ENCODE peak calls at places on chromosomes 16 and 17, in ten cellular contexts. V is pancreas, A is dorsolateral prefrontal cortex, K is LNCaP clone FGC, D is BJ, E is sigmoid colon, G is OCI-LY7, C is ovary, U is cardiac fibroblast, M is cardiac muscle cell. O is an unnamed sample.
A peak's percentile ranks its signal among the peaks of the same experiment; 100 is the strongest.

GRCh38 chr17:789160-789840 is 7.1 kb downstream of the MRM3 start:
- DNase-seq in M (no peak), D (no peak), V (no peak), A (no peak), C (no peak), G (no peak), K (no peak), E (no peak), U (no peak), O (no peak)

GRCh38 chr16:12801511-12802042 is 2.1 kb downstream of the CPPED1 start:
- DNase-seq in C (peak; percentile 79), U (peak; percentile 93), G (peak; percentile 14), K (no peak), M (peak; percentile 85), V (no peak), E (no peak), A (no peak), D (peak; percentile 76), O (no peak)

GRCh38 chr17:80644588-80644987 is 100.0 kb downstream of the RPTOR start:
- DNase-seq in D (no peak), K (no peak), C (no peak), U (no peak), A (no peak), G (no peak), M (no peak), E (no peak), V (no peak), O (no peak)

GRCh38 chr16:28897826-28898225 is 19.5 kb downstream of the ATP2A1 start:
- DNase-seq in V (no peak), A (no peak), M (no peak), D (no peak), C (no peak), U (no peak), E (no peak), G (no peak), K (no peak), O (no peak)

GRCh38 chr16:88427376-88427775 is 25.7 kb upstream of the ZFPM1 start:
- DNase-seq in D (no peak), K (no peak), U (no peak), E (no peak), C (no peak), M (no peak), G (no peak), V (no peak), A (no peak), O (no peak)

GRCh38 chr16:55040366-55041086 is 109.9 kb downstream of the IRX5 start:
- DNase-seq in C (no peak), E (peak; percentile 40), D (no peak), G (no peak), K (no peak), U (no peak), M (no peak), V (no peak), A (no peak), O (no peak)

GRCh38 chr16:12206749-12207142 is 230.2 kb downstream of the SNX29 start:
- DNase-seq in E (no peak), V (no peak), U (no peak), C (no peak), M (no peak), G (no peak), D (no peak), A (no peak), K (no peak), O (no peak)

GRCh38 chr16:18003033-18003432 is 333.5 kb downstream of the NPIPA8 start:
- DNase-seq in A (no peak), C (no peak), U (no peak), E (no peak), K (no peak), M (no peak), V (no peak), D (no peak), G (no peak), O (no peak)

GRCh38 chr17:298791-299450 is 53.7 kb downstream of the RPH3AL start:
- DNase-seq in A (no peak), U (peak; percentile 63), D (no peak), C (peak; percentile 86), V (no peak), G (no peak), E (peak; percentile 94), M (peak; percentile 79), K (no peak), O (no peak)

GRCh38 chr17:73748521-73748920 is 104.3 kb upstream of the SDK2 start:
- DNase-seq in K (no peak), U (no peak), V (no peak), G (no peak), M (no peak), D (no peak), A (peak; percentile 59), C (no peak), E (no peak), O (no peak)

GRCh38 chr16:88739139-88739974 is 33.1 kb downstream of the CTU2 start:
- DNase-seq in A (no peak), D (no peak), K (no peak), V (no peak), C (no peak), M (no peak), U (no peak), G (no peak), E (no peak), O (no peak)

GRCh38 chr16:28538733-28539596 is at the start of gene NUPR1:
- DNase-seq in A (peak; percentile 95), U (peak; percentile 99), M (peak; percentile 99), V (peak; percentile 96), D (peak; percentile 93), G (no peak), K (peak; percentile 99), E (peak; percentile 100), C (peak; percentile 99), O (no peak)

GRCh38 chr17:78925234-78925633 is at the start of gene TIMP2:
- DNase-seq in D (peak; percentile 30), M (peak; percentile 91), V (peak; percentile 88), K (no peak), C (peak; percentile 95), G (peak; percentile 52), E (peak; percentile 98), A (peak; percentile 68), U (peak; percentile 93), O (peak; percentile 62)

GRCh38 chr17:63295288-63295687 is 150.8 kb downstream of the CYB561 start:
- DNase-seq in D (no peak), A (no peak), V (no peak), E (no peak), G (no peak), K (no peak), U (peak; percentile 23), M (peak; percentile 21), C (no peak), O (no peak)

GRCh38 chr16:8962393-8963009 is 1.2 kb downstream of the USP7 start:
- DNase-seq in V (peak; percentile 49), A (no peak), M (no peak), E (no peak), U (no peak), C (no peak), K (no peak), G (peak; percentile 94), D (no peak), O (peak; percentile 55)

GRCh38 chr17:42049834-42050359 is 504 bp downstream of the C17orf113 start:
- DNase-seq in U (no peak), D (no peak), C (no peak), M (no peak), V (no peak), K (no peak), E (no peak), G (no peak), A (peak; percentile 5), O (no peak)
- TF ChIP-seq CTCF in U (no peak), D (no peak), C (no peak), M (no peak), V (no peak), K (no peak), E (no peak), G (no peak), A (no peak), O (no peak)

GRCh38 chr17:44672479-44673093 is 16.3 kb downstream of the MEIOC start:
- DNase-seq in G (peak; percentile 42), U (peak; percentile 55), K (no peak), M (peak; percentile 52), V (no peak), D (peak; percentile 12), C (no peak), E (no peak), A (no peak), O (no peak)
- TF ChIP-seq CTCF in G (peak; percentile 91), U (peak; percentile 68), K (peak; percentile 47), M (peak; percentile 68), V (no peak), D (peak; percentile 64), C (no peak), E (no peak), A (peak; percentile 45), O (no peak)

GRCh38 chr16:85172465-85173071 is 60.3 kb upstream of the CIBAR2 start:
- DNase-seq in D (no peak), V (peak; percentile 69), C (no peak), K (no peak), G (no peak), M (no peak), A (peak; percentile 82), U (no peak), E (no peak), O (no peak)
- TF ChIP-seq CTCF in D (peak; percentile 29), V (peak; percentile 7), C (no peak), K (no peak), G (peak; percentile 37), M (peak; percentile 37), A (peak; percentile 13), U (no peak), E (no peak), O (no peak)

GRCh38 chr17:65265276-65265675 is 128.1 kb downstream of the RGS9 start:
- DNase-seq in K (no peak), M (no peak), C (no peak), A (no peak), U (no peak), V (no peak), D (no peak), G (no peak), E (no peak), O (no peak)

GRCh38 chr17:65260626-65261025 is 123.5 kb downstream of the RGS9 start:
- DNase-seq in C (no peak), G (no peak), K (no peak), A (no peak), E (no peak), U (no peak), D (no peak), V (no peak), M (no peak), O (no peak)

GRCh38 chr17:65261682-65262636 is 124.8 kb downstream of the RGS9 start:
- DNase-seq in A (no peak), V (no peak), M (peak; percentile 44), D (no peak), G (no peak), U (peak; percentile 51), K (no peak), C (no peak), E (no peak), O (no peak)

GRCh38 chr17:65259281-65259680 is 122.1 kb downstream of the RGS9 start:
- DNase-seq in G (no peak), D (no peak), E (no peak), V (no peak), C (no peak), K (no peak), A (no peak), U (no peak), M (no peak), O (no peak)

DNA sequence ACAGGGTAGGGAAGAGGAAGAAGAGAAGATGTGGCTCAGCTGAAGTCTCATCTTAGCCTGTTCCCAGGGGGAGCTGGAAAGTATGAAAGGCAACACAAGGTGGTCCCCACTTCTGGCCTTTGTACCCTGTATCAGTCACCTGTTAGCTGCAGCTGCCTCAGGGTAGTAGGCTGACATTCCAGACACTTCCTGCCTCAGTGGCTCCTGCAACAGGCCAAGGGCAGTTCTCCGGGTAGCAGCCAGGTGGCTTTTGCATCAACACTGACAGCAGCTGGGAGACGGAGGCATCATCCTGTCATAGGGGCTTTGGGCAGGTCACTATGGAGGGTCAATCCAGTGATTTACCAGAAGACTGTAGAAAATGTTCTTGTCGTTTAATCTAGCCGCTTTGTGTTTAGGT is 124.0 kb downstream of the RGS9 start:
- DNase-seq in V (no peak), U (no peak), D (no peak), C (no peak), M (no peak), A (no peak), G (no peak), K (no peak), E (no peak), O (no peak)
- TF ChIP-seq CTCF in V (no peak), U (peak; percentile 11), D (no peak), C (no peak), M (no peak), A (no peak), G (no peak), K (no peak), E (no peak), O (no peak)